ENCODE peak calls at places on chromosome 11, in six cellular contexts. U, N, W, R, C and T are unnamed samples.
A peak's percentile ranks its signal among the peaks of the same experiment; 100 is the strongest.

GRCh38 chr11:74449369-74449931 is 17.9 kb downstream of the KCNE3 start:
- DNase-seq in U (peak; percentile 74), C (peak; percentile 77), N (no peak), R (no peak), W (peak; percentile 68), T (no peak)

GRCh38 chr11:13119928-13120520 is 110.9 kb downstream of the RASSF10 start:
- DNase-seq in U (no peak), C (no peak), N (no peak), R (no peak), W (no peak), T (no peak)

GRCh38 chr11:1706634-1707400 is 9.8 kb downstream of the KRTAP5-6 start:
- DNase-seq in U (no peak), W (no peak), C (peak; percentile 36), R (no peak), N (peak; percentile 76), T (no peak)

GRCh38 chr11:6735306-6735705 is 36.5 kb downstream of the OR2AG2 start:
- DNase-seq in C (no peak), W (no peak), U (no peak), N (no peak), R (no peak), T (no peak)

GRCh38 chr11:125170406-125171031 is 6.0 kb downstream of the PKNOX2 start:
- DNase-seq in U (peak; percentile 49), R (no peak), C (peak; percentile 59), W (peak; percentile 67), N (no peak), T (no peak)

GRCh38 chr11:81331073-81331472 is 1402.6 kb downstream of the FAM181B start:
- DNase-seq in U (no peak), C (no peak), R (no peak), W (no peak), N (no peak), T (no peak)

GRCh38 chr11:19225599-19225998 is 15.1 kb downstream of the E2F8 start:
- DNase-seq in N (no peak), R (no peak), W (no peak), C (no peak), U (no peak), T (no peak)

GRCh38 chr11:86916330-86916729 is 38.9 kb downstream of the FZD4 start:
- DNase-seq in U (peak; percentile 17), N (no peak), C (no peak), R (no peak), W (no peak), T (no peak)

GRCh38 chr11:31326470-31327148 is 42.9 kb downstream of the DCDC1 start:
- DNase-seq in R (no peak), C (no peak), W (no peak), N (no peak), U (no peak), T (no peak)

GRCh38 chr11:74538680-74539079 is 45.2 kb upstream of the LIPT2 start:
- DNase-seq in N (no peak), U (no peak), R (no peak), W (no peak), C (no peak), T (no peak)

GRCh38 chr11:9859491-9860305 is 195.8 kb downstream of the SWAP70 start:
- DNase-seq in U (no peak), R (no peak), N (no peak), C (no peak), W (no peak), T (no peak)

GRCh38 chr11:65243773-65244172 is 18.0 kb upstream of the POLA2 start:
- DNase-seq in U (no peak), R (no peak), W (no peak), C (no peak), N (no peak), T (no peak)

GRCh38 chr11:2808850-2809847 is 76.4 kb downstream of the CDKN1C start:
- DNase-seq in N (peak; percentile 65), R (no peak), C (no peak), W (peak; percentile 62), U (no peak), T (no peak)

GRCh38 chr11:77126861-77127673 is 979 bp upstream of the MYO7A start:
- DNase-seq in U (peak; percentile 39), N (peak; percentile 86), C (peak; percentile 42), R (peak; percentile 49), W (no peak), T (no peak)

GRCh38 chr11:876550-876949 is 33.9 kb downstream of the TSPAN4 start:
- DNase-seq in C (peak; percentile 85), R (no peak), W (no peak), U (no peak), N (peak; percentile 90), T (no peak)

GRCh38 chr11:124898711-124899110 is 1.0 kb upstream of the ROBO4 start:
- DNase-seq in C (no peak), N (peak; percentile 84), U (peak; percentile 7), W (peak; percentile 67), R (no peak), T (no peak)

GRCh38 chr11:93585758-93586157 is 42.6 kb upstream of the SMCO4 start:
- DNase-seq in N (no peak), R (no peak), C (no peak), W (no peak), U (no peak), T (no peak)

GRCh38 chr11:121318848-121319834 is 26.6 kb downstream of the SC5D start:
- DNase-seq in N (no peak), C (peak; percentile 40), W (no peak), U (peak; percentile 32), R (no peak), T (no peak)

DNA sequence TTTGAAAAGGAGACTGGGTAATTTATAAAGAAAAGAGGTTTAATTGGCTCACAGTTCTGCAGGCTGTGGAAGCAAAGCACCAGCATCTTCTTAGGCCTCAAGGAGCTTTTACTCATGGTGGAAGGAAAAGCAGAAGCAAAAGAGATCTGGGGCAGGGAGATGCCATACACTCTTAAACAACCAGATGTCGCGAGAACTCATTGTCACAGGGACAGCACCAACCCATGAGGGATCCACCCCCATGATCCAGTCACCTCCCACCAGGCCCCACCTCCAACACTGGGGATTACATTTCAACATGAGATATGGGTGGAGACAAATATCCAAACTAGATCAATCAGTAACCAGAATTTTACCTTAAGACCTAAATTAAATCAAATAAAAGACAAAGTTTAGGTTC is 87.2 kb downstream of the C11orf91 start:
- DNase-seq in R (no peak), N (no peak), C (no peak), U (no peak), W (no peak), T (no peak)
- H3K27ac ChIP-seq in R (no peak overlapping the region), N (no peak overlapping the region), C (no peak overlapping the region), U (no peak overlapping the region), W (no peak overlapping the region), T (no peak overlapping the region)

GRCh38 chr11:111976119-111976518 is 39.0 kb downstream of the DIXDC1 start:
- DNase-seq in U (no peak), C (no peak), W (no peak), N (no peak), R (no peak), T (no peak)
- H3K27ac ChIP-seq in U (peak overlapping the region; percentile 96), C (peak overlapping the region; percentile 54), W (peak overlapping the region; percentile 95), N (no peak overlapping the region), R (no peak overlapping the region), T (peak overlapping the region; percentile 94)

DNA sequence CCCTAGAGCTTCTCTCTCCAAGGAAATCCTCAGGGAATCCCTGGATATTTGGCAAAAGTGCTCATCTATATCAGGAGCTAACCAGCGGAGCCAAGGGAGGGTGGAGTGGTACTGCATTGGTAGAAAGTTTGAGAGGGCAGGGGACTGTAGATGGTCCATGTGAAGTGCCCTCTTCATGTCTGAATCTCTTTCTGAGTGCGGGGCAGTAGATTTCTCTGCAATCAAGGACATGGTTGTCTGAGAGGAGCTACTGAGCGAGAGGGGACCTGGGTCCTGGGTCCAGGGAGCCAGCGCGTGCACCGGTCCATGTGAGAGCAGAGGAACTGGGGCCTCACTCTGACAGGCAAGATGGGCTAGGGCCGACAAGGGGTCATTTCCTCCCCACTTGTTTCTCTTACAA is 716 bp downstream of the DIXDC1 start:
- DNase-seq in W (no peak), N (no peak), U (no peak), R (no peak), C (no peak), T (no peak)
- H3K27ac ChIP-seq in W (peak overlapping the region; percentile 84), N (no peak overlapping the region), U (peak overlapping the region; percentile 89), R (no peak overlapping the region), C (no peak overlapping the region), T (peak overlapping the region; percentile 72)

DNA sequence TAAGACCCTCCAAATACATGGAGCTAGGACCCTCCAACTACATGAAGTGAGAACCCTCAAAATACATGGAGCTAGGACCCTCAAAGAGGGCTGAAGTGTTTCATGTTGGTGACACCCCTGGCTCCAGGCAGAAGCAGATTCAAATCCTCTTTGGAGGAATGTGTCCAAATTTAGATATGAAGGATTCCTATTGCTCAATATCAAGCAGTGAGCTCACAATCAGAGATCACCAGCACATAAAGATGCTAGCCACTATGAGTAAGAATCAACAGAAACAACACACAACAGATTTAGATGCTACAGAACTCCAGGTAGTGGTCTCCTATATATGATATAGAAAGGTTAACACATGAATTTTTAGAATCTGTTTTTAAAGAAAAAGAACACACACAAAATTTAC is 11.2 kb upstream of the RAB3IL1 start:
- DNase-seq in N (no peak), R (no peak), U (no peak), C (no peak), W (no peak), T (no peak)
- H3K27ac ChIP-seq in N (no peak overlapping the region), R (no peak overlapping the region), U (no peak overlapping the region), C (no peak overlapping the region), W (no peak overlapping the region), T (no peak overlapping the region)

GRCh38 chr11:11025087-11025486 is 167.2 kb upstream of the ZBED5 start:
- DNase-seq in C (no peak), R (no peak), W (no peak), U (no peak), N (no peak), T (no peak)

GRCh38 chr11:11016943-11017342 is 159.1 kb upstream of the ZBED5 start:
- DNase-seq in C (no peak), W (no peak), R (no peak), N (no peak), U (no peak), T (no peak)

GRCh38 chr11:11022126-11022730 is 164.4 kb upstream of the ZBED5 start:
- DNase-seq in U (peak; percentile 43), W (no peak), N (no peak), C (peak; percentile 23), R (no peak), T (no peak)

GRCh38 chr11:11020219-11020726 is 162.4 kb upstream of the ZBED5 start:
- DNase-seq in R (no peak), N (no peak), U (no peak), C (no peak), W (no peak), T (no peak)

DNA sequence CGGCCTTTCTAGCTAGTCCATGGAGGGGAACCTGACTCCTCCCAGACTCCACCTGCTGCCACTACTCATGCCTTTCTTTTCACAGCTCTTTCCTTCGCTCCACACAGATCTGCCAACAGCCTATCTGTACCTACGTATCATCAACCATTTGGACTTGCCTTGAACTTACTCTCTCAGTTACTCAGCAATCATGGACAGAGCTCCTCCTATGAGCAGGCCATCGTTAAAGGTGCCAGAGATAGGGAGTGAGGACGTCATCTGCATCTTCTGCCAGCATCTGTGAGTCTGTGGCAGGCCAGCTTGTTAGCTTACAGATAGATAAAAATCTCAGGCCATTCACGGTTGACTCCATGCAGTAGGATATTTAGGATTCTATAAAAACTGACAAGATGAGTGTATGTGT is 162.9 kb upstream of the ZBED5 start:
- DNase-seq in N (no peak), R (no peak), C (no peak), U (no peak), W (no peak), T (no peak)
- H3K27ac ChIP-seq in N (no peak overlapping the region), R (no peak overlapping the region), C (no peak overlapping the region), U (no peak overlapping the region), W (no peak overlapping the region), T (no peak overlapping the region)